ENCODE peak calls at places on chromosomes 3 and 15, in eight cellular contexts. V is naive thymus-derived CD8-positive, alpha-beta T cell; U is fibroblast of pulmonary artery; Z is hippocampal formation; B is EH; D is GM04504; R is NCI-H1092; M is kidney tubule cell. K is an unnamed sample.

GRCh38 chr3:131591394-131591990 is 88.7 kb upstream of the MRPL3 start:
- DNase-seq in R (no peak), V (no peak), U (peak), M (peak), D (peak), B (peak), Z (no peak), K (no peak)

GRCh38 chr15:51575775-51576174 is 46.8 kb downstream of the DMXL2 start:
- DNase-seq in V (no peak), Z (no peak), M (no peak), U (no peak), B (no peak), R (no peak), D (no peak), K (no peak)

GRCh38 chr3:39284457-39284881 is 4.6 kb upstream of the CX3CR1 start:
- DNase-seq in D (no peak), Z (no peak), V (no peak), R (no peak), M (no peak), U (no peak), B (peak), K (no peak)

GRCh38 chr3:10470666-10471336 is 34.6 kb downstream of the ATP2B2 start:
- DNase-seq in U (no peak), B (no peak), R (no peak), Z (no peak), M (no peak), V (no peak), D (no peak), K (no peak)

GRCh38 chr3:133927543-133928066 is 31.9 kb upstream of the RAB6B start:
- DNase-seq in M (peak), Z (no peak), B (peak), U (no peak), D (no peak), R (no peak), V (peak), K (peak)

GRCh38 chr3:81249540-81250029 is 511.9 kb downstream of the GBE1 start:
- DNase-seq in Z (no peak), B (peak), U (peak), V (no peak), M (peak), D (no peak), R (no peak), K (no peak)

GRCh38 chr3:135034291-135034768 is 239.3 kb downstream of the EPHB1 start:
- DNase-seq in M (peak), B (no peak), Z (no peak), U (no peak), V (no peak), R (peak), D (no peak), K (no peak)

GRCh38 chr3:39067286-39067685 is 15.5 kb downstream of the WDR48 start:
- DNase-seq in R (no peak), V (no peak), D (no peak), U (no peak), M (peak), Z (no peak), B (peak), K (no peak)

GRCh38 chr3:122415762-122416654 is at the start of gene WDR5B:
- DNase-seq in D (peak), Z (no peak), B (peak), M (peak), V (peak), U (peak), R (no peak), K (peak)

GRCh38 chr3:136802481-136802996 is 16.4 kb upstream of the SLC35G2 start:
- DNase-seq in B (peak), U (peak), M (peak), R (no peak), D (no peak), Z (no peak), V (no peak), K (no peak)

GRCh38 chr3:127639173-127640030 is 10.4 kb downstream of the PODXL2 start:
- DNase-seq in M (peak), V (no peak), U (peak), R (no peak), B (peak), D (no peak), Z (no peak), K (no peak)

GRCh38 chr3:12947504-12948369 is 106.4 kb upstream of the RPL32 start:
- DNase-seq in R (no peak), Z (no peak), U (peak), M (peak), V (no peak), D (peak), B (peak), K (no peak)

GRCh38 chr3:60746043-60746638 is 505.1 kb downstream of the FHIT start:
- DNase-seq in R (no peak), Z (no peak), D (no peak), V (no peak), M (peak), U (no peak), B (peak), K (no peak)

GRCh38 chr3:127072971-127073851 is 90.3 kb downstream of the PLXNA1 start:
- DNase-seq in B (no peak), R (no peak), D (no peak), U (no peak), M (no peak), V (no peak), Z (no peak), K (no peak)

GRCh38 chr3:139718415-139718814 is 40.6 kb upstream of the NMNAT3 start:
- DNase-seq in D (peak), M (peak), R (no peak), V (no peak), Z (no peak), B (peak), U (peak), K (no peak)

GRCh38 chr15:40501487-40501886 is 30.7 kb downstream of the CHST14 start:
- DNase-seq in B (no peak), V (no peak), R (no peak), M (peak), U (no peak), Z (no peak), D (no peak), K (no peak)

GRCh38 chr3:39752751-39753150 is 56.7 kb upstream of the MYRIP start:
- DNase-seq in Z (no peak), D (no peak), B (peak), R (no peak), M (peak), V (no peak), U (peak), K (no peak)

GRCh38 chr15:81301815-81302399 is 22.0 kb downstream of the STARD5 start:
- DNase-seq in U (no peak), R (no peak), V (no peak), Z (no peak), B (no peak), D (no peak), M (no peak), K (no peak)

GRCh38 chr3:48528754-48529153 is 24.8 kb upstream of the SHISA5 start:
- DNase-seq in V (no peak), U (peak), D (no peak), M (no peak), R (no peak), Z (no peak), B (no peak), K (no peak)

GRCh38 chr3:73680696-73681095 is 56.0 kb upstream of the PDZRN3 start:
- DNase-seq in B (no peak), U (no peak), D (no peak), V (no peak), M (no peak), Z (no peak), R (no peak), K (no peak)

GRCh38 chr15:67195305-67195704 is 59.2 kb downstream of the AAGAB start:
- DNase-seq in V (no peak), D (no peak), B (no peak), R (no peak), U (no peak), Z (no peak), M (no peak), K (no peak)

GRCh38 chr3:138351151-138351550 is 2.8 kb downstream of the MRAS start:
- DNase-seq in R (no peak), D (no peak), B (no peak), Z (no peak), U (peak), M (peak), V (no peak), K (no peak)

GRCh38 chr15:78990278-78990677 is 45.4 kb upstream of the CTSH start:
- DNase-seq in D (no peak), Z (no peak), M (no peak), U (no peak), R (no peak), V (no peak), B (no peak), K (no peak)

GRCh38 chr3:8593022-8593817 is 51.4 kb downstream of the SSUH2 start:
- DNase-seq in R (no peak), M (no peak), Z (no peak), V (no peak), U (no peak), D (no peak), B (peak), K (no peak)

GRCh38 chr3:61699622-61700021 is 138.3 kb downstream of the PTPRG start:
- DNase-seq in R (no peak), U (no peak), Z (no peak), V (no peak), M (no peak), D (no peak), B (no peak), K (no peak)

GRCh38 chr15:76199106-76200082 is 111.9 kb downstream of the ETFA start:
- DNase-seq in D (peak), U (peak), V (no peak), Z (no peak), R (no peak), M (peak), B (peak), K (no peak)

GRCh38 chr3:14125193-14126016 is 553 bp downstream of the TMEM43 start:
- DNase-seq in R (peak), D (peak), Z (no peak), V (no peak), B (peak), M (peak), U (peak), K (peak)

GRCh38 chr3:136042608-136043221 is 77.2 kb downstream of the PPP2R3A start:
- DNase-seq in V (peak), U (peak), M (peak), B (peak), D (peak), R (peak), Z (peak), K (peak)

GRCh38 chr3:53077476-53078220 is 31.8 kb upstream of the SFMBT1 start:
- DNase-seq in M (no peak), B (no peak), D (no peak), Z (no peak), R (no peak), U (no peak), V (no peak), K (no peak)

GRCh38 chr3:65078748-65079147 is 390.9 kb upstream of the ADAMTS9 start:
- DNase-seq in V (no peak), Z (no peak), R (no peak), U (no peak), M (no peak), B (no peak), D (no peak), K (no peak)

GRCh38 chr3:42529463-42529862 is 27.0 kb downstream of the VIPR1 start:
- DNase-seq in Z (no peak), D (no peak), R (no peak), V (peak), B (no peak), U (no peak), M (no peak), K (no peak)

GRCh38 chr3:13420817-13421755 is 964 bp upstream of the NUP210 start:
- DNase-seq in B (no peak), M (peak), R (no peak), V (peak), D (no peak), U (no peak), Z (no peak), K (peak)

GRCh38 chr3:172333042-172333377 is 115.2 kb downstream of the GHSR start:
- DNase-seq in U (no peak), V (no peak), B (no peak), M (no peak), D (no peak), R (no peak), Z (no peak), K (no peak)

GRCh38 chr15:96878129-96878528 is 547.6 kb downstream of the NR2F2 start:
- DNase-seq in V (no peak), R (no peak), Z (no peak), D (no peak), U (no peak), M (no peak), B (no peak), K (no peak)

GRCh38 chr3:177977381-177978158 is 558.7 kb upstream of the KCNMB2 start:
- DNase-seq in U (peak), M (peak), Z (no peak), B (peak), V (no peak), D (no peak), R (no peak), K (no peak)

GRCh38 chr15:66481107-66481856 is 16.3 kb downstream of the SNAPC5 start:
- DNase-seq in R (no peak), M (peak), D (no peak), Z (no peak), V (no peak), U (no peak), B (peak), K (no peak)

GRCh38 chr3:150268426-150269321 is 139.4 kb upstream of the TSC22D2 start:
- DNase-seq in V (no peak), B (peak), U (peak), R (no peak), M (peak), D (no peak), Z (no peak), K (no peak)

GRCh38 chr15:45268135-45268534 is 16.1 kb downstream of the SLC28A2 start:
- DNase-seq in M (peak), Z (no peak), R (no peak), D (no peak), V (peak), B (peak), U (no peak), K (no peak)

GRCh38 chr3:172145287-172145686 is 105.9 kb downstream of the FNDC3B start:
- DNase-seq in Z (no peak), M (no peak), U (no peak), R (no peak), D (no peak), B (no peak), V (no peak), K (no peak)

K was measured in naive thymus-derived CD4-positive, alpha-beta T cell.